ENCODE peak calls at places on chromosomes 2 and 18, in nine cellular contexts. C is heart left ventricle, Q is BE2C, L is astrocyte of the spinal cord, O is transverse colon, D is esophagus squamous epithelium, V is AG04449, S is GM06990, N is foreskin fibroblast. X is an unnamed sample.

GRCh38 chr2:218744615-218745014 is 34.0 kb downstream of the TTLL4 start:
- DNase-seq in D (no peak), V (no peak), N (no peak), Q (no peak), L (no peak), O (no peak), S (no peak), C (no peak), X (no peak)

GRCh38 chr2:73059106-73059505 is 12.4 kb downstream of the SFXN5 start:
- DNase-seq in D (no peak), C (no peak), V (no peak), N (no peak), S (no peak), O (no peak), L (no peak), Q (no peak), X (no peak)

GRCh38 chr18:28175047-28175929 is 1.6 kb downstream of the CDH2 start:
- DNase-seq in C (peak; percentile 33), V (no peak), D (no peak), N (no peak), Q (peak; percentile 54), L (peak; percentile 52), O (no peak), S (no peak), X (no peak)

GRCh38 chr2:184067502-184067901 is 530.8 kb upstream of the ZNF804A start:
- DNase-seq in S (no peak), Q (peak; percentile 6), N (no peak), D (no peak), L (no peak), O (no peak), V (no peak), C (no peak), X (no peak)

GRCh38 chr18:24397131-24397693 is 412 bp downstream of the OSBPL1A start:
- DNase-seq in S (peak; percentile 17), N (peak; percentile 60), L (peak; percentile 75), C (peak; percentile 30), Q (peak; percentile 50), D (peak; percentile 2), V (peak; percentile 12), O (peak; percentile 67), X (peak; percentile 58)

GRCh38 chr2:128422571-128422970 is 103.9 kb upstream of the HS6ST1 start:
- DNase-seq in Q (no peak), V (peak; percentile 85), C (peak; percentile 1), D (no peak), L (peak; percentile 84), O (peak; percentile 1), S (no peak), N (peak; percentile 94), X (no peak)

GRCh38 chr2:177124371-177124770 is 88.2 kb upstream of the HNRNPA3 start:
- DNase-seq in D (no peak), S (no peak), N (no peak), V (no peak), C (no peak), L (no peak), Q (no peak), O (no peak), X (no peak)

GRCh38 chr2:221380686-221381085 is 191.4 kb downstream of the EPHA4 start:
- DNase-seq in D (no peak), S (no peak), O (no peak), Q (no peak), V (no peak), C (no peak), L (no peak), N (no peak), X (no peak)

GRCh38 chr2:205188516-205189138 is 493.7 kb upstream of the NRP2 start:
- DNase-seq in L (peak; percentile 69), N (peak; percentile 68), V (no peak), Q (peak; percentile 56), S (no peak), C (peak; percentile 59), O (peak; percentile 37), D (no peak), X (peak; percentile 68)

GRCh38 chr2:239258248-239258647 is 142.6 kb downstream of the HDAC4 start:
- DNase-seq in C (no peak), S (no peak), L (no peak), Q (no peak), V (no peak), O (no peak), N (no peak), D (no peak), X (no peak)

GRCh38 chr18:61975526-61976326 is 82.9 kb upstream of the RNF152 start:
- DNase-seq in D (no peak), N (no peak), Q (no peak), V (no peak), L (no peak), C (no peak), O (no peak), S (no peak), X (no peak)

GRCh38 chr18:39350916-39351315 is 1785.3 kb upstream of the CELF4 start:
- DNase-seq in Q (no peak), V (no peak), O (no peak), N (no peak), L (no peak), C (no peak), D (no peak), S (no peak), X (no peak)

GRCh38 chr18:79241755-79242154 is 154.0 kb upstream of the NFATC1 start:
- DNase-seq in D (no peak), C (no peak), L (no peak), N (no peak), V (no peak), S (no peak), Q (peak; percentile 39), O (no peak), X (no peak)

GRCh38 chr2:39217192-39217550 is 26.6 kb downstream of the CDKL4 start:
- DNase-seq in S (no peak), V (no peak), L (no peak), O (no peak), N (no peak), Q (no peak), C (no peak), D (no peak), X (no peak)

GRCh38 chr2:190469770-190470169 is 61.6 kb downstream of the MFSD6 start:
- DNase-seq in L (peak; percentile 71), V (no peak), C (peak; percentile 70), S (no peak), Q (peak; percentile 67), D (no peak), O (peak; percentile 53), N (peak; percentile 17), X (peak; percentile 30)

GRCh38 chr2:166127217-166128155 is at the start of gene SCN1A:
- DNase-seq in S (peak; percentile 9), V (no peak), L (peak; percentile 62), Q (no peak), D (no peak), C (no peak), O (no peak), N (no peak), X (peak; percentile 3)
- TF ChIP-seq CTCF in S (peak; percentile 51), V (peak; percentile 39), L (peak; percentile 47), Q (peak; percentile 45), D (peak; percentile 36), C (peak; percentile 60), O (peak; percentile 47), N (peak; percentile 45), X (peak; percentile 52)

GRCh38 chr2:207763308-207763707 is 6.4 kb downstream of the FZD5 start:
- DNase-seq in S (no peak), L (no peak), C (no peak), Q (no peak), V (no peak), N (no peak), D (no peak), O (no peak), X (no peak)
- H3K4me3 ChIP-seq in S (no peak overlapping the region), L (no peak overlapping the region), C (no peak overlapping the region), Q (no peak overlapping the region), V (no peak overlapping the region), N (no peak overlapping the region), D (no peak overlapping the region), O (no peak overlapping the region), X (no peak overlapping the region)

GRCh38 chr18:36381075-36381474 is 83.6 kb downstream of the FHOD3 start:
- DNase-seq in O (no peak), D (no peak), Q (no peak), S (no peak), C (no peak), L (peak; percentile 23), N (no peak), V (no peak), X (no peak)

GRCh38 chr18:36382151-36382550 is 84.6 kb downstream of the FHOD3 start:
- DNase-seq in D (no peak), L (no peak), C (no peak), V (no peak), S (no peak), N (no peak), Q (no peak), O (no peak), X (no peak)

GRCh38 chr18:36380173-36380827 is 82.8 kb downstream of the FHOD3 start:
- DNase-seq in O (no peak), V (no peak), D (no peak), N (no peak), Q (no peak), S (no peak), L (no peak), C (no peak), X (no peak)

GRCh38 chr18:36379426-36379984 is 82.0 kb downstream of the FHOD3 start:
- DNase-seq in C (no peak), O (no peak), D (no peak), Q (no peak), S (no peak), V (no peak), L (no peak), N (no peak), X (no peak)

GRCh38 chr18:36382854-36383253 is 85.3 kb downstream of the FHOD3 start:
- DNase-seq in L (no peak), S (no peak), C (no peak), N (no peak), V (no peak), D (no peak), O (no peak), Q (no peak), X (no peak)
- TF ChIP-seq CTCF in L (no peak), S (no peak), C (no peak), N (no peak), V (no peak), D (no peak), O (no peak), Q (no peak), X (no peak)

DNA sequence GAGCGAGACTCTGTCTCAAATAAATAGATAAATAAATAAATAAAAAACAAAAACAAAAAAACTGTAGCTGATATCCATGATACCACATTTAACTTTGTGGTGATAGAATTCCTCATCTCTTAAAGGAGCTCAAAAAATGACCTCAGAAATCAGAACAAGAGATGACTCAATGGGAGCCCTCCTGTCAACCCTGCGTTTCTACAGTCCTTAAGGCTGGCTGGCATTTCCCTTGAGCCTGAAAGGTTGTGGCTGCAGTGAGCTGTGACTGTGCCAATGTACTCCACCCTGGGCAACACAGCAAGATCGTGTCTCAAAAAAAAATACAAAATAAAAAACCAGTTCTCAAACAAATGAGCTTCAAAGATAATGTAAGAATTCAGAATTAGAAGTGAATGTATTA is 40.4 kb downstream of the CHST9 start:
- DNase-seq in S (no peak), V (no peak), Q (no peak), D (no peak), L (no peak), C (no peak), N (no peak), O (no peak), X (no peak)
- H3K4me3 ChIP-seq in S (no peak overlapping the region), V (no peak overlapping the region), Q (no peak overlapping the region), D (no peak overlapping the region), L (no peak overlapping the region), C (no peak overlapping the region), N (no peak overlapping the region), O (no peak overlapping the region), X (no peak overlapping the region)

GRCh38 chr2:157901325-157901724 is 25.2 kb upstream of the ACVR1 start:
- DNase-seq in Q (no peak), V (no peak), O (no peak), S (no peak), L (no peak), C (no peak), D (no peak), N (no peak), X (no peak)
- TF ChIP-seq CTCF in Q (peak; percentile 32), V (no peak), O (no peak), S (no peak), L (peak; percentile 20), C (no peak), D (no peak), N (no peak), X (peak; percentile 47)

X was measured in retinal pigment epithelial cell.